ENCODE peak calls at places on chromosome 21, in seven cellular contexts. One of them, this sample, is unnamed. For H3K4me1, the result is how much of the 10 kb centered on the place peaks cover.

GRCh38 chr21:36915701-36916075 is 50.8 kb downstream of the HLCS start:
- DNase-seq in neuronal stem cell: no peak
- DNase-seq in H1: no peak
- DNase-seq in mesendoderm: no peak
- DNase-seq in H9: no peak
- DNase-seq in IMR-90: no peak
- DNase-seq in trophoblast cell: no peak
- DNase-seq in this sample: no peak

GRCh38 chr21:31781737-31782136 is 49.8 kb upstream of the SCAF4 start:
- DNase-seq in neuronal stem cell: no peak
- DNase-seq in H1: no peak
- DNase-seq in mesendoderm: no peak
- DNase-seq in H9: no peak
- DNase-seq in IMR-90: peak
- DNase-seq in trophoblast cell: no peak
- DNase-seq in this sample: peak

GRCh38 chr21:41642399-41642798 is 124.5 kb downstream of the RIPK4 start:
- DNase-seq in neuronal stem cell: no peak
- DNase-seq in H1: no peak
- DNase-seq in mesendoderm: no peak
- DNase-seq in H9: no peak
- DNase-seq in IMR-90: peak
- DNase-seq in trophoblast cell: no peak
- DNase-seq in this sample: no peak

GRCh38 chr21:46442938-46443337 is 15.8 kb upstream of the DIP2A start:
- DNase-seq in neuronal stem cell: no peak
- DNase-seq in H1: no peak
- DNase-seq in mesendoderm: no peak
- DNase-seq in H9: no peak
- DNase-seq in IMR-90: no peak
- DNase-seq in trophoblast cell: no peak
- DNase-seq in this sample: no peak

GRCh38 chr21:42513151-42513984 is at the start of gene SLC37A1:
- DNase-seq in neuronal stem cell: no peak
- DNase-seq in H1: peak
- DNase-seq in mesendoderm: no peak
- DNase-seq in H9: peak
- DNase-seq in IMR-90: no peak
- DNase-seq in trophoblast cell: no peak
- DNase-seq in this sample: no peak

GRCh38 chr21:46428987-46429710 is 29.5 kb upstream of the DIP2A start:
- DNase-seq in neuronal stem cell: no peak
- DNase-seq in H1: no peak
- DNase-seq in mesendoderm: no peak
- DNase-seq in H9: no peak
- DNase-seq in IMR-90: no peak
- DNase-seq in trophoblast cell: no peak
- DNase-seq in this sample: no peak

GRCh38 chr21:46119565-46120271 is 21.8 kb downstream of the COL6A2 start:
- DNase-seq in neuronal stem cell: no peak
- DNase-seq in H1: no peak
- DNase-seq in mesendoderm: no peak
- DNase-seq in H9: peak
- DNase-seq in IMR-90: no peak
- DNase-seq in trophoblast cell: no peak
- DNase-seq in this sample: no peak

GRCh38 chr21:31235671-31236450 is 108.2 kb downstream of the TIAM1 start:
- DNase-seq in neuronal stem cell: no peak
- DNase-seq in H1: no peak
- DNase-seq in mesendoderm: no peak
- DNase-seq in H9: no peak
- DNase-seq in IMR-90: no peak
- DNase-seq in trophoblast cell: peak
- DNase-seq in this sample: no peak

GRCh38 chr21:42156690-42157605 is 62.0 kb upstream of the ABCG1 start:
- DNase-seq in neuronal stem cell: no peak
- DNase-seq in H1: no peak
- DNase-seq in mesendoderm: no peak
- DNase-seq in H9: no peak
- DNase-seq in IMR-90: no peak
- DNase-seq in trophoblast cell: no peak
- DNase-seq in this sample: no peak

GRCh38 chr21:36337099-36337509 is 17.1 kb downstream of the MORC3 start:
- DNase-seq in neuronal stem cell: no peak
- DNase-seq in H1: no peak
- DNase-seq in mesendoderm: no peak
- DNase-seq in H9: no peak
- DNase-seq in IMR-90: peak
- DNase-seq in trophoblast cell: peak
- DNase-seq in this sample: peak

GRCh38 chr21:42480736-42481135 is 15.3 kb downstream of the RSPH1 start:
- DNase-seq in neuronal stem cell: no peak
- DNase-seq in H1: no peak
- DNase-seq in mesendoderm: no peak
- DNase-seq in H9: no peak
- DNase-seq in IMR-90: no peak
- DNase-seq in trophoblast cell: no peak
- DNase-seq in this sample: no peak

GRCh38 chr21:37266515-37267221 is 466 bp downstream of the VPS26C start:
- DNase-seq in neuronal stem cell: peak
- DNase-seq in H1: peak
- DNase-seq in mesendoderm: peak
- DNase-seq in H9: no peak
- DNase-seq in IMR-90: peak
- DNase-seq in trophoblast cell: peak
- DNase-seq in this sample: peak

GRCh38 chr21:36654341-36654740 is 44.6 kb upstream of the SIM2 start:
- DNase-seq in neuronal stem cell: no peak
- DNase-seq in H1: no peak
- DNase-seq in mesendoderm: no peak
- DNase-seq in H9: no peak
- DNase-seq in IMR-90: no peak
- DNase-seq in trophoblast cell: no peak
- DNase-seq in this sample: no peak

GRCh38 chr21:35911412-35912191 is 148.7 kb downstream of the SETD4 start:
- DNase-seq in neuronal stem cell: no peak
- DNase-seq in H1: no peak
- DNase-seq in mesendoderm: no peak
- DNase-seq in H9: no peak
- DNase-seq in IMR-90: no peak
- DNase-seq in trophoblast cell: no peak
- DNase-seq in this sample: no peak

GRCh38 chr21:36209626-36210171 is 53.1 kb downstream of the DOP1B start:
- DNase-seq in neuronal stem cell: peak
- DNase-seq in H1: peak
- DNase-seq in mesendoderm: peak
- DNase-seq in H9: peak
- DNase-seq in IMR-90: peak
- DNase-seq in trophoblast cell: peak
- DNase-seq in this sample: peak

GRCh38 chr21:35933466-35933865 is 126.9 kb downstream of the SETD4 start:
- DNase-seq in neuronal stem cell: no peak
- DNase-seq in H1: no peak
- DNase-seq in mesendoderm: peak
- DNase-seq in H9: no peak
- DNase-seq in IMR-90: peak
- DNase-seq in trophoblast cell: peak
- DNase-seq in this sample: peak

GRCh38 chr21:46109251-46110221 is 11.6 kb downstream of the COL6A2 start:
- DNase-seq in neuronal stem cell: no peak
- DNase-seq in H1: no peak
- DNase-seq in mesendoderm: no peak
- DNase-seq in H9: peak
- DNase-seq in IMR-90: no peak
- DNase-seq in trophoblast cell: no peak
- DNase-seq in this sample: peak

GRCh38 chr21:36478941-36479340 is 981 bp downstream of the CLDN14 start:
- DNase-seq in neuronal stem cell: no peak
- DNase-seq in H1: peak
- DNase-seq in mesendoderm: peak
- DNase-seq in H9: peak
- DNase-seq in IMR-90: no peak
- DNase-seq in trophoblast cell: no peak
- DNase-seq in this sample: no peak

GRCh38 chr21:39587376-39587775 is 25.4 kb upstream of the B3GALT5 start:
- DNase-seq in neuronal stem cell: no peak
- DNase-seq in H1: no peak
- DNase-seq in mesendoderm: no peak
- DNase-seq in H9: no peak
- DNase-seq in IMR-90: no peak
- DNase-seq in trophoblast cell: no peak
- DNase-seq in this sample: no peak

GRCh38 chr21:16775056-16775455 is 737.8 kb upstream of the CXADR start:
- DNase-seq in neuronal stem cell: no peak
- DNase-seq in H1: no peak
- DNase-seq in mesendoderm: peak
- DNase-seq in H9: peak
- DNase-seq in IMR-90: no peak
- DNase-seq in trophoblast cell: no peak
- DNase-seq in this sample: no peak

GRCh38 chr21:42051788-42052187 is 19.3 kb upstream of the UMODL1 start:
- DNase-seq in neuronal stem cell: no peak
- DNase-seq in H1: no peak
- DNase-seq in mesendoderm: no peak
- DNase-seq in H9: no peak
- DNase-seq in IMR-90: no peak
- DNase-seq in trophoblast cell: no peak
- DNase-seq in this sample: no peak

GRCh38 chr21:41369915-41370839 is 8.3 kb downstream of the MX2 start:
- DNase-seq in neuronal stem cell: no peak
- DNase-seq in H1: peak
- DNase-seq in mesendoderm: peak
- DNase-seq in H9: no peak
- DNase-seq in IMR-90: no peak
- DNase-seq in trophoblast cell: no peak
- DNase-seq in this sample: peak

GRCh38 chr21:19440792-19441494 is 1037.4 kb upstream of the TMPRSS15 start:
- DNase-seq in neuronal stem cell: no peak
- DNase-seq in H1: no peak
- DNase-seq in mesendoderm: no peak
- DNase-seq in H9: no peak
- DNase-seq in IMR-90: no peak
- DNase-seq in trophoblast cell: no peak
- DNase-seq in this sample: no peak

GRCh38 chr21:46152939-46153258 is 2.5 kb downstream of the FTCD start:
- DNase-seq in neuronal stem cell: no peak
- DNase-seq in H1: no peak
- DNase-seq in mesendoderm: no peak
- DNase-seq in H9: no peak
- DNase-seq in IMR-90: no peak
- DNase-seq in trophoblast cell: no peak
- DNase-seq in this sample: no peak

GRCh38 chr21:46188226-46189212 is 4.3 kb upstream of the SPATC1L start:
- DNase-seq in neuronal stem cell: peak
- DNase-seq in H1: no peak
- DNase-seq in mesendoderm: peak
- DNase-seq in H9: peak
- DNase-seq in IMR-90: peak
- DNase-seq in trophoblast cell: peak
- DNase-seq in this sample: peak

DNA sequence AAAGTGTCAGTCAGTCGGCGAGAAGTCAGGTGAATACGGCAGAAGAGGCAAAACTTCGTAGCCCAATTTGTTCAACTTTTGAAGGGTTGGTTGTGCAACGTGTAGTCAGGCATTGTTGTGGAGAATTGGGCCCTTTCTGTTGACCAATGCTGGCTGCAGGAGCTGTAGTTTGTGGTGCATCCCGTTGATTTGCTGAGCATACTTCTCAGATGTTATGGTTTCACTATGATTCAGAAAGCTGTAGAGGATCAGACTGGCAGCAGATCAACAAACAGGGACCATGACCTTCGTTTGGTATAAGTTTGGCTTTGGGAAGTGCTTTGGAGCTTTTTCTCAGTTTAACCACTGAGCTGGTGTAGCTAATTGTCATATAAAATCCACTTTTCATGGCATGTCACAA is 190.2 kb upstream of the ADAMTS5 start:
- DNase-seq in neuronal stem cell: no peak
- DNase-seq in H1: no peak
- DNase-seq in mesendoderm: no peak
- DNase-seq in H9: no peak
- DNase-seq in IMR-90: no peak
- DNase-seq in trophoblast cell: no peak
- DNase-seq in this sample: no peak
- H2AK5ac ChIP-seq in neuronal stem cell: no peak
- H2AK5ac ChIP-seq in H1: no peak
- H2AK5ac ChIP-seq in mesendoderm: no peak
- H2AK5ac ChIP-seq in H9: no peak
- H2AK5ac ChIP-seq in IMR-90: no peak
- H2AK5ac ChIP-seq in trophoblast cell: no peak
- H2AK5ac ChIP-seq in this sample: no peak

GRCh38 chr21:28818663-28819278 is 173.9 kb downstream of the LTN1 start:
- DNase-seq in neuronal stem cell: no peak
- DNase-seq in H1: no peak
- DNase-seq in mesendoderm: no peak
- DNase-seq in H9: no peak
- DNase-seq in IMR-90: no peak
- DNase-seq in trophoblast cell: no peak
- DNase-seq in this sample: peak
- H3K4me1 ChIP-seq in neuronal stem cell: under half
- H3K4me1 ChIP-seq in H1: under half
- H3K4me1 ChIP-seq in mesendoderm: under half
- H3K4me1 ChIP-seq in H9: under half
- H3K4me1 ChIP-seq in IMR-90: under half
- H3K4me1 ChIP-seq in trophoblast cell: under half
- H3K4me1 ChIP-seq in this sample: under half

GRCh38 chr21:38361324-38361723 is 104.5 kb downstream of the KCNJ15 start:
- DNase-seq in neuronal stem cell: no peak
- DNase-seq in H1: no peak
- DNase-seq in mesendoderm: no peak
- DNase-seq in H9: no peak
- DNase-seq in IMR-90: no peak
- DNase-seq in trophoblast cell: no peak
- DNase-seq in this sample: no peak
- H2AK5ac ChIP-seq in neuronal stem cell: no peak
- H2AK5ac ChIP-seq in H1: no peak
- H2AK5ac ChIP-seq in mesendoderm: no peak
- H2AK5ac ChIP-seq in H9: no peak
- H2AK5ac ChIP-seq in IMR-90: no peak
- H2AK5ac ChIP-seq in trophoblast cell: no peak
- H2AK5ac ChIP-seq in this sample: no peak

DNA sequence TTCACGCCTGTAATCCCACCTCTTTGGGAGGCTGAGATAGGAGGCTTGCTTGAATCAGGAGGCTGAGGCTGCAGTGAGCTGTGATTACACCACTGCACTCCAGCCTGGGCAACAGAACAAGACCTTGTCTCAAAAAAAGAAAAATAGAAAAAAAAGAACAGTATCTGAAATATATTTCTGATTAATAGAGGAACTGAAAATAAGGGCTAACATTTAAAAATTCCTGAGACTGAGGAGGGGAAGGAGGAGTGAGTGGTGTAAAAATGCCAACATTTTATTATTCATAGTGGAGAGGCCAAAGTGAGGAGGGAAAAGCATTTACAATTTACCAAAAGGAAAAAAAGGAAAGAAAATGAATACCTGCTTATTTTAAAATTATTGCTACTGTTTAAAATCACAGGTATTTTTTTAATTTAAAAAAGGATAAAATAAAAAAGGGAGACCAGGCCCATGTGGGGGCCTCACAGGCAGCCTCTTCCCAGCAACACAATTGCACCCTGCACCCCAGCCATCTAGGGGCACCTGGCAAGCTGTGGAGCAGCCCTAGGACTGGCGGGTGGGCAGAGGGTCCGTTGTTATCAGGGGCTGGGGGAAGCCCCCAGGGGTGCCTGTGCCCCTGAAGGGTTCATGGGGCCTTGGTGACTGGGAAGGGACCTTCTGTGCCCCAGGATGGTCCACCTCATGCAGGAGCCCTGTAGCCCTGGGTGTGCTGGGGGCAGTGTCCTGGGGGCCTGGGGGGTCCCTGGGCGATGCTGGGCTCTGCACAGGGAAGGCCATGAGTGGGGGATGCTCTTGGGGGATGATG is 34.9 kb upstream of the ADARB1 start:
- DNase-seq in neuronal stem cell: no peak
- DNase-seq in H1: no peak
- DNase-seq in mesendoderm: no peak
- DNase-seq in H9: no peak
- DNase-seq in IMR-90: no peak
- DNase-seq in trophoblast cell: no peak
- DNase-seq in this sample: no peak
- H3K4me1 ChIP-seq in neuronal stem cell: under half
- H3K4me1 ChIP-seq in H1: under half
- H3K4me1 ChIP-seq in mesendoderm: under half
- H3K4me1 ChIP-seq in H9: under half
- H3K4me1 ChIP-seq in IMR-90: under half
- H3K4me1 ChIP-seq in trophoblast cell: under half
- H3K4me1 ChIP-seq in this sample: under half